ENCODE peak calls at places on chromosomes 3 and 15, in five cellular contexts. U, J, O, Q and B are unnamed samples.

GRCh38 chr15:25802285-25802830 is 60.8 kb downstream of the ATP10A start:
- DNase-seq in U (no peak), J (no peak), O (no peak), Q (no peak), B (no peak)

GRCh38 chr3:55091381-55092225 is 163.7 kb upstream of the LRTM1 start:
- DNase-seq in U (no peak), J (no peak), O (peak; percentile 51), Q (no peak), B (no peak)

GRCh38 chr3:67018105-67018788 is 20.1 kb downstream of the KBTBD8 start:
- DNase-seq in U (no peak), J (no peak), O (peak; percentile 43), Q (no peak), B (no peak)

GRCh38 chr3:110710156-110710555 is 361.5 kb upstream of the NECTIN3 start:
- DNase-seq in U (no peak), J (no peak), O (no peak), Q (no peak), B (no peak)

GRCh38 chr3:50256978-50257890 is 11.7 kb upstream of the SEMA3B start:
- DNase-seq in U (no peak), J (no peak), O (no peak), Q (no peak), B (no peak)

GRCh38 chr3:180102604-180103003 is 65.9 kb upstream of the PEX5L start:
- DNase-seq in U (no peak), J (no peak), O (no peak), Q (no peak), B (no peak)

GRCh38 chr3:138426211-138426610 is 8.2 kb upstream of the ESYT3 start:
- DNase-seq in U (no peak), J (no peak), O (no peak), Q (peak; percentile 53), B (no peak)

GRCh38 chr3:18223591-18224338 is 201.4 kb downstream of the SATB1 start:
- DNase-seq in U (no peak), J (no peak), O (no peak), Q (no peak), B (no peak)

GRCh38 chr15:28115871-28116270 is 16.8 kb upstream of the OCA2 start:
- DNase-seq in U (no peak), J (no peak), O (no peak), Q (no peak), B (no peak)

GRCh38 chr15:74964794-74965193 is 8.2 kb upstream of the RPP25 start:
- DNase-seq in U (no peak), J (no peak), O (peak; percentile 63), Q (peak; percentile 25), B (no peak)

GRCh38 chr3:28853830-28854229 is 427.0 kb upstream of the RBMS3 start:
- DNase-seq in U (no peak), J (no peak), O (peak; percentile 39), Q (peak; percentile 10), B (no peak)

GRCh38 chr3:141945726-141946125 is 69.3 kb downstream of the ATP1B3 start:
- DNase-seq in U (no peak), J (no peak), O (no peak), Q (no peak), B (no peak)

GRCh38 chr3:111712294-111713180 is 117.4 kb upstream of the ZBED2 start:
- DNase-seq in U (no peak), J (no peak), O (peak; percentile 86), Q (peak; percentile 66), B (no peak)

GRCh38 chr15:64877435-64877834 is 34.3 kb upstream of the ANKDD1A start:
- DNase-seq in U (no peak), J (no peak), O (no peak), Q (no peak), B (no peak)

GRCh38 chr15:99239545-99240198 is 9.7 kb downstream of the TTC23 start:
- DNase-seq in U (no peak), J (no peak), O (no peak), Q (no peak), B (no peak)

GRCh38 chr15:66038387-66039116 is 169.3 kb downstream of the RAB11A start:
- DNase-seq in U (no peak), J (no peak), O (no peak), Q (no peak), B (no peak)